ENCODE peak calls at places on chromosomes 2 and 18, in seven cellular contexts. M is cardiac muscle cell, E is tibial nerve, O is heart left ventricle, S is fibroblast of pulmonary artery, J is A549, N is mucosa of descending colon. U is an unnamed sample.

GRCh38 chr18:8800041-8800441 is 94.7 kb downstream of the MTCL1 start:
- DNase-seq in N (no peak), E (no peak), M (peak), O (no peak), S (peak), J (no peak), U (peak)

GRCh38 chr2:216144857-216145256 is 35.7 kb downstream of the XRCC5 start:
- DNase-seq in N (no peak), J (no peak), O (no peak), M (no peak), S (no peak), E (no peak), U (no peak)

GRCh38 chr2:241199897-241200821 is 11.7 kb downstream of the ANO7 start:
- DNase-seq in E (no peak), S (no peak), N (no peak), O (no peak), J (no peak), M (no peak), U (no peak)

GRCh38 chr18:21314721-21315120 is 72.7 kb downstream of the GREB1L start:
- DNase-seq in M (no peak), J (no peak), N (no peak), E (no peak), O (no peak), S (no peak), U (no peak)

GRCh38 chr2:238216651-238217184 is 13.2 kb upstream of the ILKAP start:
- DNase-seq in E (no peak), O (no peak), M (no peak), S (no peak), J (no peak), N (no peak), U (no peak)

GRCh38 chr2:164458801-164459200 is 162.5 kb downstream of the GRB14 start:
- DNase-seq in J (no peak), O (no peak), N (no peak), M (no peak), S (no peak), E (no peak), U (no peak)

GRCh38 chr2:60954139-60954538 is 63.4 kb upstream of the PEX13 start:
- DNase-seq in O (no peak), M (no peak), S (no peak), J (no peak), N (no peak), E (no peak), U (no peak)

GRCh38 chr2:224890407-224890806 is 151.9 kb downstream of the DOCK10 start:
- DNase-seq in S (no peak), J (no peak), N (no peak), M (no peak), O (no peak), E (no peak), U (no peak)

GRCh38 chr2:121049141-121049540 is 235.9 kb downstream of the TFCP2L1 start:
- DNase-seq in J (no peak), O (no peak), S (no peak), M (no peak), E (no peak), N (no peak), U (no peak)

GRCh38 chr2:78646965-78647364 is 378.5 kb upstream of the REG3G start:
- DNase-seq in N (no peak), J (no peak), O (no peak), M (no peak), S (no peak), E (no peak), U (no peak)

GRCh38 chr2:78646533-78646932 is 379.0 kb upstream of the REG3G start:
- DNase-seq in N (no peak), J (no peak), S (no peak), E (no peak), O (no peak), M (no peak), U (no peak)

GRCh38 chr2:78644849-78645248 is 380.7 kb upstream of the REG3G start:
- DNase-seq in O (no peak), J (no peak), S (no peak), N (no peak), E (no peak), M (no peak), U (no peak)
- TF ChIP-seq CTCF in O (no peak), J (no peak), S (no peak), N (no peak), E (no peak), M (no peak), U (no peak)

DNA sequence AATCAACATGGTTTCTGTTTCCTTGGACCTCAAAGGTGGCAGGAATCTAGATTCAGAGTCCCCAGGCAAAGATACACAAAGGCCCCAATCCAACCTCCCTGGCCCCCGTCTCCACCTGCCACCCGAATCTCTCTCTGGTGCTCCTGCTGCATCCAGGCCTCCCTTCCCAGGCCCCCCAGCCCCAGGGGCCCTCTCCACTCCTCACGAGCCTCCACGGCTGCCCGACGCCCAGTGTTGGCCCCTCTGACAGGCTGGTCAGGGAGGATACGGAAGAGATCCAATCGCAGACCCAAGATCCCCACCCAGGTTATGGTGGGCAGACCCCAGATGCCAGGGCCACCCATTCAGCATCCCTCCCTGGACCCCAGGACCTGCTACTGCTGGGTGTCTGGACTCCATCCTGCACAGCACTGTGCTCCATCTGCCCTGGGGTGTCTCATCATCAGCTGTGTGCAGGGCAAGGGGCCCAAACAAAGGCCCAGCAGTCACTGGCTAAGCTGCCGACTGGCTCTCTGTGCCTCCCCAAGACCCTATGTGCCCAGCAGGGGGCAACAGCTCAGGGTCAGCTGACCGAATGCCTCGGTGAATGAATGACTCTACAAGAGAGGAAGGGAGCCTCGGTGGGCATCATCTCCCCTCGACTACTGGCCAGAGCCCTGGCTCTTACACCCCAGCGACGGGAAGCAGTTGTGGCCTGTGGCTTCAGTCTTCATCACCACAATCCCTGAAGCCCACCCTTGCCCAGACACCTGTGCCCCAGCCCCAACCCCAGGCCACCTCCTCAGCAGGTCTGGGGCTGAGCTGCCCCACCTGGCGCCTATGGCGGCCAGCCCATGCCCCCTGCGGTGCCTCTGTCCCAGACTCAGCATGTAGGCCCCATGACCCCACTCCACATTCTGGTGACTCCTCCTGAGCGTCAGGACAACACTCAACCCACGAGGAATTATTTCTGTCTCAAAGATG is 2.0 kb upstream of the GPR17 start:
- DNase-seq in E (no peak), O (no peak), J (no peak), M (no peak), S (no peak), N (no peak), U (peak)
- TF ChIP-seq CTCF in E (no peak), O (no peak), J (no peak), M (no peak), S (no peak), N (no peak), U (no peak)

GRCh38 chr18:69469444-69469919 is 68.8 kb downstream of the DOK6 start:
- DNase-seq in O (no peak), J (peak), E (no peak), M (peak), S (no peak), N (peak), U (peak)
- TF ChIP-seq CTCF in O (peak), J (peak), E (no peak), M (peak), S (peak), N (no peak), U (no peak)

DNA sequence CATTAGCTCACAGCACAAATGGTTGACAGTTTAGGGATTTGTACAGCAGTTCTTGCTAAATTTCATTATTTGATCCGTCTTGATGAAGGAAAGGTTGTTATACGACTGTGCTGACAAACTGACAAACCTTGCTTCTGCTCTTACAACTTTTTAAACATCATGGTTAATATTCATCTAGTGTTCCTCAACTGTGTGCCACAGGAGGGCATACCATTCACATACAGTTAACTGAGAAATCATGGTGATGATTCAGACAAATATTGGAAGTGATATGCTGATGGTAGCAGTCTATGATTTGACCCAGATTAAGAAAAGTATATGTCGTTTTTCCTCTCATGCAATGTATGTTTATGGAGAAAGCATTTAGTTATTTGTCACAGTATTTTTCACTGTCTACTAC is 129.8 kb upstream of the FSIP2 start:
- DNase-seq in E (no peak), S (no peak), O (no peak), J (no peak), M (no peak), N (no peak), U (no peak)
- TF ChIP-seq CTCF in E (no peak), S (no peak), O (no peak), J (peak), M (no peak), N (no peak), U (peak)

DNA sequence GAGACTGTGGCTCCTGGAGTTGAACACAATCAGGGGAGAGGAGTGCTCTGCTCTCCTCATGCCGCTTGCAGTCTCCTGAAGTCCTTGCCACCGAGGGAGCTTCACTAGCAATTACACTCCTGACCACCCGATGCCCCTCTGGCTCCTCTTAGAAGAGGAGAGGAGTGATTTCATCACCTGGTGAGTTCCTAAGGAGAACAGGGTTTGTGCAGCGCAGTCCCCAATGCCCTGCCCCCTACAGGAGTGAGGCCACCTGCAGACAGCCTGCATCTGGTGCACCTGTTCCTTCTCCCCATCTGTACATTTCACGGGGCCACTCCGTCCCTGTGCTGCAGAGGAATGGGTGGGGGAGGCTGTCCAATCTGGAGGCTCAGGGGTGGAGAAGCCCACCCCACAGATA is 267.2 kb downstream of the HRH4 start:
- DNase-seq in N (no peak), E (no peak), O (no peak), S (no peak), M (no peak), J (no peak), U (no peak)
- TF ChIP-seq CTCF in N (no peak), E (no peak), O (no peak), S (no peak), M (no peak), J (no peak), U (no peak)